ENCODE peak calls at places on chromosomes 11 and 22, in seven cellular contexts. L is A549, J is PC-3, W is AG04450, G is psoas muscle, P is heart right ventricle, U is body of pancreas. K is an unnamed sample.

GRCh38 chr11:74678591-74679512 is 52.4 kb downstream of the CHRDL2 start:
- DNase-seq in J (no peak), G (no peak), L (no peak), U (no peak), W (no peak), P (peak; percentile 26), K (no peak)

GRCh38 chr11:128214263-128214662 is 373.1 kb downstream of the ETS1 start:
- DNase-seq in U (no peak), G (no peak), P (no peak), J (no peak), L (no peak), W (no peak), K (no peak)

GRCh38 chr11:67584205-67584880 is 731 bp downstream of the GSTP1 start:
- DNase-seq in U (peak; percentile 89), J (peak; percentile 19), L (no peak), P (peak; percentile 78), W (no peak), G (peak; percentile 86), K (peak; percentile 68)

GRCh38 chr22:49948958-49949913 is 11.3 kb upstream of the PIM3 start:
- DNase-seq in P (no peak), G (no peak), J (peak; percentile 76), W (no peak), U (peak; percentile 98), L (peak; percentile 74), K (peak; percentile 37)

GRCh38 chr22:32034275-32034674 is 8.8 kb upstream of the SLC5A1 start:
- DNase-seq in P (no peak), L (no peak), J (no peak), G (no peak), W (no peak), U (no peak), K (no peak)

GRCh38 chr22:45994516-45995404 is 17.8 kb upstream of the WNT7B start:
- DNase-seq in G (peak; percentile 93), U (peak; percentile 82), P (peak; percentile 84), L (peak; percentile 49), W (no peak), J (peak; percentile 77), K (no peak)

GRCh38 chr22:48957987-48958321 is 869.7 kb downstream of the BRD1 start:
- DNase-seq in P (no peak), W (no peak), L (no peak), U (no peak), G (no peak), J (no peak), K (no peak)

GRCh38 chr22:22061085-22062077 is 78.8 kb upstream of the TOP3B start:
- DNase-seq in G (no peak), W (no peak), U (peak; percentile 67), P (peak; percentile 73), L (peak; percentile 56), J (peak; percentile 29), K (no peak)

GRCh38 chr22:22159384-22159783 is 85.2 kb upstream of the VPREB1 start:
- DNase-seq in G (no peak), P (no peak), L (no peak), U (no peak), W (no peak), J (no peak), K (no peak)

GRCh38 chr11:17933710-17934109 is 79.1 kb downstream of the SERGEF start:
- DNase-seq in G (no peak), P (no peak), W (no peak), L (no peak), U (no peak), J (no peak), K (no peak)

GRCh38 chr22:40553014-40553579 is 83.4 kb downstream of the MRTFA start:
- DNase-seq in P (no peak), L (no peak), U (no peak), W (no peak), J (no peak), G (no peak), K (no peak)

GRCh38 chr22:46450931-46451660 is 86.3 kb downstream of the CELSR1 start:
- DNase-seq in U (no peak), W (no peak), L (no peak), P (no peak), J (peak; percentile 25), G (no peak), K (peak; percentile 43)

GRCh38 chr11:93633835-93634234 is 27.6 kb upstream of the CEP295 start:
- DNase-seq in G (no peak), P (no peak), W (no peak), U (no peak), J (no peak), L (no peak), K (no peak)

GRCh38 chr11:8282621-8283509 is 19.2 kb upstream of the LMO1 start:
- DNase-seq in W (no peak), J (no peak), U (peak; percentile 51), L (no peak), G (peak; percentile 68), P (no peak), K (no peak)

GRCh38 chr11:71120346-71120963 is 131.9 kb downstream of the SHANK2 start:
- DNase-seq in G (no peak), P (no peak), L (peak; percentile 56), J (peak; percentile 67), U (peak; percentile 80), W (no peak), K (no peak)

GRCh38 chr11:17897495-17897894 is 115.4 kb downstream of the SERGEF start:
- DNase-seq in J (no peak), L (no peak), W (no peak), U (no peak), G (no peak), P (no peak), K (no peak)

GRCh38 chr11:75721852-75722668 is 4.4 kb downstream of the MOGAT2 start:
- DNase-seq in W (no peak), L (no peak), G (no peak), U (no peak), P (no peak), J (no peak), K (no peak)

GRCh38 chr11:115145316-115145715 is 358.9 kb downstream of the CADM1 start:
- DNase-seq in P (no peak), G (no peak), J (no peak), W (no peak), L (no peak), U (no peak), K (no peak)

GRCh38 chr22:25334091-25334490 is 114.7 kb downstream of the CRYBB2 start:
- DNase-seq in J (peak; percentile 22), W (no peak), G (peak; percentile 62), L (peak; percentile 19), P (peak; percentile 48), U (peak; percentile 28), K (no peak)

GRCh38 chr11:17479284-17480214 is 2.9 kb upstream of the ABCC8 start:
- DNase-seq in G (no peak), W (no peak), L (peak; percentile 24), J (peak; percentile 31), U (peak; percentile 33), P (peak; percentile 43), K (no peak)

GRCh38 chr11:134313379-134313778 is 18.4 kb upstream of the GLB1L2 start:
- DNase-seq in U (no peak), J (no peak), W (no peak), G (no peak), P (no peak), L (no peak), K (no peak)

GRCh38 chr11:95675585-95675984 is 114.0 kb downstream of the FAM76B start:
- DNase-seq in P (peak; percentile 6), W (no peak), J (no peak), U (no peak), G (no peak), L (no peak), K (no peak)
- H3K27ac ChIP-seq in P (peak overlapping the region; percentile 72), W (no peak overlapping the region), J (no peak overlapping the region), U (no peak overlapping the region), G (no peak overlapping the region), L (no peak overlapping the region), K (no peak overlapping the region)

GRCh38 chr11:76787911-76788596 is 4.9 kb downstream of the TSKU start:
- DNase-seq in J (no peak), G (peak; percentile 75), W (no peak), P (no peak), U (peak; percentile 45), L (no peak), K (no peak)

GRCh38 chr11:76786053-76787014 is 3.2 kb downstream of the TSKU start:
- DNase-seq in G (no peak), U (no peak), P (no peak), J (no peak), W (no peak), L (no peak), K (no peak)

GRCh38 chr11:76785513-76785912 is 2.4 kb downstream of the TSKU start:
- DNase-seq in G (no peak), P (no peak), L (peak; percentile 56), U (no peak), W (no peak), J (no peak), K (no peak)

GRCh38 chr11:76788661-76789442 is 5.7 kb downstream of the TSKU start:
- DNase-seq in G (no peak), J (peak; percentile 99), P (no peak), U (peak; percentile 57), L (no peak), W (no peak), K (peak; percentile 81)

DNA sequence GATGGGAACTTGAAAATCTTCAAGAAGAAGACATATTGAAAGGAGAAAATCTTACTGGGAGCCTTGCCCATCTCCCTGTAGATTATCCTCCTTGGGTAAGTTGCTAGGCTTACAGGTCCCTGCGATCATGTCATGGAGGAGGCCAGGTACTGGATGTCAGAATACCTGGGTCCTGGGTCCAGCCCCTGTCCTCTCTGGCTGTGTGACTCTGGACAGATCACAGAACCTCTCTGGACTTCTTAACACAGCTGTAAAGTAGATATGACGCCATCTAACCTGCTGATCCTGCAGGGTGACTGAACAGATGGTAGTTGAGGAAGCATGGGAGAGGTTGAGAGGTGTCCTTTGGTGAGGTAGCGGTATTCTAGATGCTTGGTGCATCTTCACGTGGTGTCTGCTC is 4.1 kb downstream of the TSKU start:
- DNase-seq in P (no peak), U (no peak), J (no peak), W (no peak), L (no peak), G (no peak), K (no peak)
- H3K27ac ChIP-seq in P (no peak overlapping the region), U (no peak overlapping the region), J (no peak overlapping the region), W (no peak overlapping the region), L (peak overlapping the region; percentile 98), G (no peak overlapping the region), K (peak overlapping the region; percentile 72)

GRCh38 chr11:116835042-116835772 is 2.2 kb downstream of the APOA1 start:
- DNase-seq in G (peak; percentile 37), P (no peak), W (no peak), L (no peak), U (no peak), J (no peak), K (no peak)
- H3K27ac ChIP-seq in G (peak overlapping the region; percentile 51), P (peak overlapping the region; percentile 83), W (peak overlapping the region; percentile 21), L (peak overlapping the region; percentile 79), U (peak overlapping the region; percentile 64), J (no peak overlapping the region), K (no peak overlapping the region)

GRCh38 chr11:823441-824291 is 4.1 kb upstream of the CRACR2B start:
- DNase-seq in J (no peak), U (no peak), P (no peak), W (no peak), G (no peak), L (no peak), K (no peak)

GRCh38 chr11:826836-827145 is 928 bp upstream of the CRACR2B start:
- DNase-seq in W (no peak), L (no peak), P (no peak), U (no peak), J (no peak), G (no peak), K (no peak)

GRCh38 chr11:825366-826231 is 2.1 kb upstream of the CRACR2B start:
- DNase-seq in G (no peak), W (no peak), P (no peak), J (peak; percentile 53), L (no peak), U (peak; percentile 86), K (no peak)

GRCh38 chr11:824292-824880 is 3.3 kb upstream of the CRACR2B start:
- DNase-seq in W (no peak), G (peak; percentile 83), J (no peak), L (no peak), P (no peak), U (peak; percentile 92), K (no peak)

GRCh38 chr11:824942-825341 is 2.8 kb upstream of the CRACR2B start:
- DNase-seq in L (no peak), G (no peak), P (no peak), W (no peak), J (no peak), U (peak; percentile 93), K (no peak)
- H3K27ac ChIP-seq in L (peak overlapping the region; percentile 88), G (peak overlapping the region; percentile 2), P (no peak overlapping the region), W (no peak overlapping the region), J (peak overlapping the region; percentile 74), U (peak overlapping the region; percentile 100), K (no peak overlapping the region)

K was measured in epithelial cell of prostate.